ENCODE peak calls at places on chromosomes 12 and 14, in eight cellular contexts. Q is C1 segment of cervical spinal cord; H is kidney tubule cell; V is kidney; I is H4; G is mammary epithelial cell; N is left ventricle myocardium inferior; J is effector memory CD8-positive, alpha-beta T cell. Y is an unnamed sample.

GRCh38 chr14:64303471-64303917 is 9.3 kb upstream of the ESR2 start:
- DNase-seq in J (peak), G (peak), H (peak), Q (no peak), I (peak), N (no peak), V (no peak), Y (peak)

GRCh38 chr14:102046337-102047278 is 40.2 kb downstream of the HSP90AA1 start:
- DNase-seq in Q (peak), H (peak), I (peak), G (peak), V (peak), J (peak), N (peak), Y (peak)

GRCh38 chr12:88453323-88453722 is 126.9 kb downstream of the KITLG start:
- DNase-seq in N (no peak), I (no peak), G (no peak), H (no peak), J (no peak), V (no peak), Q (no peak), Y (no peak)

GRCh38 chr14:50082784-50083466 is 33.4 kb downstream of the VCPKMT start:
- DNase-seq in G (peak), I (peak), H (peak), Q (no peak), J (peak), V (no peak), N (no peak), Y (no peak)

GRCh38 chr14:87014854-87015253 is 978.1 kb downstream of the GALC start:
- DNase-seq in Q (no peak), H (peak), G (no peak), I (no peak), V (no peak), J (no peak), N (no peak), Y (no peak)

GRCh38 chr14:74302160-74302628 is 540 bp downstream of the ABCD4 start:
- DNase-seq in J (peak), V (no peak), H (peak), G (peak), I (peak), Q (peak), N (no peak), Y (peak)

GRCh38 chr12:3119192-3119744 is 42.1 kb downstream of the TSPAN9 start:
- DNase-seq in J (no peak), G (peak), Q (no peak), V (no peak), I (no peak), N (no peak), H (no peak), Y (no peak)

GRCh38 chr12:51788876-51789275 is 59.6 kb downstream of the FIGNL2 start:
- DNase-seq in V (no peak), Q (no peak), N (no peak), G (peak), J (no peak), H (peak), I (no peak), Y (peak)

GRCh38 chr14:60485057-60485599 is 735 bp downstream of the C14orf39 start:
- DNase-seq in J (no peak), V (no peak), I (no peak), G (no peak), N (no peak), H (no peak), Q (no peak), Y (no peak)

GRCh38 chr14:34713681-34714319 is 593 bp downstream of the CFL2 start:
- DNase-seq in Q (no peak), J (peak), I (peak), N (peak), H (peak), G (peak), V (peak), Y (peak)